ENCODE peak calls at places on chromosomes 5 and 9, in eight cellular contexts. One of them, this sample, is unnamed. For H3K36me3, the result is how much of the 10 kb centered on the place peaks cover.

GRCh38 chr5:128838631-128839030 is 126.7 kb upstream of the SLC27A6 start:
- DNase-seq in neural progenitor cell: no peak
- DNase-seq in CD8-positive, alpha-beta T cell: no peak
- DNase-seq in psoas muscle: no peak
- DNase-seq in gastrocnemius medialis: no peak
- DNase-seq in lung: no peak
- DNase-seq in ovary: no peak
- DNase-seq in body of pancreas: no peak
- DNase-seq in this sample: no peak

GRCh38 chr9:136759436-136760325 is 1.6 kb upstream of the LCN8 start:
- DNase-seq in neural progenitor cell: no peak
- DNase-seq in CD8-positive, alpha-beta T cell: no peak
- DNase-seq in psoas muscle: no peak
- DNase-seq in gastrocnemius medialis: no peak
- DNase-seq in lung: no peak
- DNase-seq in ovary: peak
- DNase-seq in body of pancreas: no peak
- DNase-seq in this sample: no peak

GRCh38 chr5:67246108-67246507 is 49.5 kb upstream of the CD180 start:
- DNase-seq in neural progenitor cell: peak
- DNase-seq in CD8-positive, alpha-beta T cell: no peak
- DNase-seq in psoas muscle: no peak
- DNase-seq in gastrocnemius medialis: no peak
- DNase-seq in lung: no peak
- DNase-seq in ovary: no peak
- DNase-seq in body of pancreas: peak
- DNase-seq in this sample: no peak

GRCh38 chr9:131120620-131121228 is 4.7 kb upstream of the NUP214 start:
- DNase-seq in neural progenitor cell: no peak
- DNase-seq in CD8-positive, alpha-beta T cell: no peak
- DNase-seq in psoas muscle: no peak
- DNase-seq in gastrocnemius medialis: no peak
- DNase-seq in lung: no peak
- DNase-seq in ovary: no peak
- DNase-seq in body of pancreas: no peak
- DNase-seq in this sample: no peak

GRCh38 chr9:88322906-88323566 is 65.2 kb upstream of the SPIN1 start:
- DNase-seq in neural progenitor cell: no peak
- DNase-seq in CD8-positive, alpha-beta T cell: peak
- DNase-seq in psoas muscle: no peak
- DNase-seq in gastrocnemius medialis: no peak
- DNase-seq in lung: no peak
- DNase-seq in ovary: no peak
- DNase-seq in body of pancreas: peak
- DNase-seq in this sample: no peak

GRCh38 chr9:129459550-129460322 is 161.2 kb downstream of the C9orf50 start:
- DNase-seq in neural progenitor cell: no peak
- DNase-seq in CD8-positive, alpha-beta T cell: no peak
- DNase-seq in psoas muscle: no peak
- DNase-seq in gastrocnemius medialis: no peak
- DNase-seq in lung: no peak
- DNase-seq in ovary: no peak
- DNase-seq in body of pancreas: no peak
- DNase-seq in this sample: no peak

GRCh38 chr5:148573374-148573773 is 81.0 kb downstream of the HTR4 start:
- DNase-seq in neural progenitor cell: no peak
- DNase-seq in CD8-positive, alpha-beta T cell: no peak
- DNase-seq in psoas muscle: no peak
- DNase-seq in gastrocnemius medialis: no peak
- DNase-seq in lung: no peak
- DNase-seq in ovary: no peak
- DNase-seq in body of pancreas: no peak
- DNase-seq in this sample: no peak

GRCh38 chr5:55344392-55344992 is 36.7 kb downstream of the MTREX start:
- DNase-seq in neural progenitor cell: peak
- DNase-seq in CD8-positive, alpha-beta T cell: peak
- DNase-seq in psoas muscle: peak
- DNase-seq in gastrocnemius medialis: no peak
- DNase-seq in lung: peak
- DNase-seq in ovary: peak
- DNase-seq in body of pancreas: peak
- DNase-seq in this sample: peak

GRCh38 chr9:121989010-121989409 is 104.1 kb downstream of the TTLL11 start:
- DNase-seq in neural progenitor cell: peak
- DNase-seq in CD8-positive, alpha-beta T cell: no peak
- DNase-seq in psoas muscle: no peak
- DNase-seq in gastrocnemius medialis: no peak
- DNase-seq in lung: no peak
- DNase-seq in ovary: no peak
- DNase-seq in body of pancreas: no peak
- DNase-seq in this sample: no peak

GRCh38 chr5:66963559-66963971 is 233.0 kb downstream of the CD180 start:
- DNase-seq in neural progenitor cell: no peak
- DNase-seq in CD8-positive, alpha-beta T cell: no peak
- DNase-seq in psoas muscle: no peak
- DNase-seq in gastrocnemius medialis: no peak
- DNase-seq in lung: no peak
- DNase-seq in ovary: no peak
- DNase-seq in body of pancreas: no peak
- DNase-seq in this sample: no peak

GRCh38 chr9:35748239-35748857 is 680 bp downstream of the GBA2 start:
- DNase-seq in neural progenitor cell: no peak
- DNase-seq in CD8-positive, alpha-beta T cell: no peak
- DNase-seq in psoas muscle: no peak
- DNase-seq in gastrocnemius medialis: no peak
- DNase-seq in lung: no peak
- DNase-seq in ovary: no peak
- DNase-seq in body of pancreas: no peak
- DNase-seq in this sample: no peak

GRCh38 chr9:114299286-114300152 is 23.4 kb upstream of the ORM1 start:
- DNase-seq in neural progenitor cell: no peak
- DNase-seq in CD8-positive, alpha-beta T cell: no peak
- DNase-seq in psoas muscle: no peak
- DNase-seq in gastrocnemius medialis: no peak
- DNase-seq in lung: no peak
- DNase-seq in ovary: peak
- DNase-seq in body of pancreas: peak
- DNase-seq in this sample: peak

GRCh38 chr5:137221914-137222313 is 277.2 kb downstream of the SPOCK1 start:
- DNase-seq in neural progenitor cell: no peak
- DNase-seq in CD8-positive, alpha-beta T cell: no peak
- DNase-seq in psoas muscle: no peak
- DNase-seq in gastrocnemius medialis: no peak
- DNase-seq in lung: no peak
- DNase-seq in ovary: no peak
- DNase-seq in body of pancreas: no peak
- DNase-seq in this sample: no peak

GRCh38 chr9:130482463-130482862 is 37.7 kb downstream of the ASS1 start:
- DNase-seq in neural progenitor cell: no peak
- DNase-seq in CD8-positive, alpha-beta T cell: no peak
- DNase-seq in psoas muscle: no peak
- DNase-seq in gastrocnemius medialis: no peak
- DNase-seq in lung: no peak
- DNase-seq in ovary: no peak
- DNase-seq in body of pancreas: no peak
- DNase-seq in this sample: no peak

GRCh38 chr9:99319048-99319447 is 97.0 kb downstream of the SEC61B start:
- DNase-seq in neural progenitor cell: no peak
- DNase-seq in CD8-positive, alpha-beta T cell: no peak
- DNase-seq in psoas muscle: no peak
- DNase-seq in gastrocnemius medialis: no peak
- DNase-seq in lung: no peak
- DNase-seq in ovary: no peak
- DNase-seq in body of pancreas: no peak
- DNase-seq in this sample: no peak

GRCh38 chr5:95471922-95472321 is 80.8 kb downstream of the FAM81B start:
- DNase-seq in neural progenitor cell: no peak
- DNase-seq in CD8-positive, alpha-beta T cell: no peak
- DNase-seq in psoas muscle: no peak
- DNase-seq in gastrocnemius medialis: no peak
- DNase-seq in lung: no peak
- DNase-seq in ovary: no peak
- DNase-seq in body of pancreas: no peak
- DNase-seq in this sample: no peak

GRCh38 chr5:88677943-88678779 is 204.8 kb downstream of the MEF2C start:
- DNase-seq in neural progenitor cell: peak
- DNase-seq in CD8-positive, alpha-beta T cell: no peak
- DNase-seq in psoas muscle: no peak
- DNase-seq in gastrocnemius medialis: no peak
- DNase-seq in lung: no peak
- DNase-seq in ovary: no peak
- DNase-seq in body of pancreas: no peak
- DNase-seq in this sample: no peak

GRCh38 chr5:79020861-79021561 is 35.9 kb upstream of the ARSB start:
- DNase-seq in neural progenitor cell: peak
- DNase-seq in CD8-positive, alpha-beta T cell: no peak
- DNase-seq in psoas muscle: peak
- DNase-seq in gastrocnemius medialis: peak
- DNase-seq in lung: peak
- DNase-seq in ovary: peak
- DNase-seq in body of pancreas: peak
- DNase-seq in this sample: peak

GRCh38 chr5:59593608-59594007 is 299.9 kb downstream of the PDE4D start:
- DNase-seq in neural progenitor cell: no peak
- DNase-seq in CD8-positive, alpha-beta T cell: no peak
- DNase-seq in psoas muscle: no peak
- DNase-seq in gastrocnemius medialis: no peak
- DNase-seq in lung: no peak
- DNase-seq in ovary: no peak
- DNase-seq in body of pancreas: no peak
- DNase-seq in this sample: no peak

GRCh38 chr5:177261510-177261909 is 42.0 kb downstream of the RAB24 start:
- DNase-seq in neural progenitor cell: no peak
- DNase-seq in CD8-positive, alpha-beta T cell: no peak
- DNase-seq in psoas muscle: no peak
- DNase-seq in gastrocnemius medialis: no peak
- DNase-seq in lung: no peak
- DNase-seq in ovary: no peak
- DNase-seq in body of pancreas: no peak
- DNase-seq in this sample: no peak

GRCh38 chr5:177269232-177269895 is 34.2 kb downstream of the RAB24 start:
- DNase-seq in neural progenitor cell: no peak
- DNase-seq in CD8-positive, alpha-beta T cell: no peak
- DNase-seq in psoas muscle: no peak
- DNase-seq in gastrocnemius medialis: no peak
- DNase-seq in lung: no peak
- DNase-seq in ovary: no peak
- DNase-seq in body of pancreas: peak
- DNase-seq in this sample: no peak

GRCh38 chr5:177264178-177264577 is 39.3 kb downstream of the RAB24 start:
- DNase-seq in neural progenitor cell: no peak
- DNase-seq in CD8-positive, alpha-beta T cell: no peak
- DNase-seq in psoas muscle: no peak
- DNase-seq in gastrocnemius medialis: no peak
- DNase-seq in lung: no peak
- DNase-seq in ovary: no peak
- DNase-seq in body of pancreas: no peak
- DNase-seq in this sample: no peak

GRCh38 chr5:177260961-177261360 is 42.6 kb downstream of the RAB24 start:
- DNase-seq in neural progenitor cell: no peak
- DNase-seq in CD8-positive, alpha-beta T cell: no peak
- DNase-seq in psoas muscle: no peak
- DNase-seq in gastrocnemius medialis: no peak
- DNase-seq in lung: no peak
- DNase-seq in ovary: no peak
- DNase-seq in body of pancreas: no peak
- DNase-seq in this sample: no peak

GRCh38 chr5:177265395-177265794 is 38.1 kb downstream of the RAB24 start:
- DNase-seq in neural progenitor cell: no peak
- DNase-seq in CD8-positive, alpha-beta T cell: no peak
- DNase-seq in psoas muscle: no peak
- DNase-seq in gastrocnemius medialis: no peak
- DNase-seq in lung: no peak
- DNase-seq in ovary: no peak
- DNase-seq in body of pancreas: no peak
- DNase-seq in this sample: no peak
- H3K27ac ChIP-seq in neural progenitor cell: no peak
- H3K27ac ChIP-seq in CD8-positive, alpha-beta T cell: no peak
- H3K27ac ChIP-seq in psoas muscle: no peak
- H3K27ac ChIP-seq in gastrocnemius medialis: no peak
- H3K27ac ChIP-seq in lung: no peak
- H3K27ac ChIP-seq in ovary: no peak
- H3K27ac ChIP-seq in body of pancreas: no peak
- H3K27ac ChIP-seq in this sample: no peak

GRCh38 chr5:150134198-150134588 is 21.5 kb downstream of the PDGFRB start:
- DNase-seq in neural progenitor cell: peak
- DNase-seq in CD8-positive, alpha-beta T cell: no peak
- DNase-seq in psoas muscle: peak
- DNase-seq in gastrocnemius medialis: no peak
- DNase-seq in lung: no peak
- DNase-seq in ovary: no peak
- DNase-seq in body of pancreas: no peak
- DNase-seq in this sample: no peak
- H3K36me3 ChIP-seq in neural progenitor cell: under half
- H3K36me3 ChIP-seq in CD8-positive, alpha-beta T cell: under half
- H3K36me3 ChIP-seq in psoas muscle: under half
- H3K36me3 ChIP-seq in gastrocnemius medialis: under half
- H3K36me3 ChIP-seq in lung: under half
- H3K36me3 ChIP-seq in ovary: under half
- H3K36me3 ChIP-seq in body of pancreas: under half
- H3K36me3 ChIP-seq in this sample: under half

DNA sequence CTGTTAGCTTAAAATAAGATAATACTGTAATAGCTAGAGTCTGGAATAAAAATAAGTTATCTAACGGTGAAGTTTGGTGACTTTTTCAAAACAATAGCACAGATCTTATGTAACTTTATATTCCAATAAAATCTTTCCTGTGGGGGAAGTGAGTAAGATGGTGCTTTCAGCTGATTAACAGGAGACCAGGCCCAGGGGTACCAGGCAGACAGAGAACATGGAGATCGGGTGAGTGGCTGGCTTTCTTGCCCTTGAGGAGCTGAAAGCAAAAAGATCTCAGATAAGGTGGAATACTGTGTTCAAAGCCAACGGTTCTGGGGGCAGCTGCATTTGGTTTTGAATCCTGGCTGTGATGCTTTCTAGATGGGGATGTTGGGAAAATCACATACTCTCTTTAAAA is 61.3 kb downstream of the MAT2B start:
- DNase-seq in neural progenitor cell: no peak
- DNase-seq in CD8-positive, alpha-beta T cell: no peak
- DNase-seq in psoas muscle: no peak
- DNase-seq in gastrocnemius medialis: no peak
- DNase-seq in lung: no peak
- DNase-seq in ovary: no peak
- DNase-seq in body of pancreas: no peak
- DNase-seq in this sample: no peak
- H3K27ac ChIP-seq in neural progenitor cell: no peak
- H3K27ac ChIP-seq in CD8-positive, alpha-beta T cell: no peak
- H3K27ac ChIP-seq in psoas muscle: no peak
- H3K27ac ChIP-seq in gastrocnemius medialis: no peak
- H3K27ac ChIP-seq in lung: no peak
- H3K27ac ChIP-seq in ovary: no peak
- H3K27ac ChIP-seq in body of pancreas: no peak
- H3K27ac ChIP-seq in this sample: no peak

DNA sequence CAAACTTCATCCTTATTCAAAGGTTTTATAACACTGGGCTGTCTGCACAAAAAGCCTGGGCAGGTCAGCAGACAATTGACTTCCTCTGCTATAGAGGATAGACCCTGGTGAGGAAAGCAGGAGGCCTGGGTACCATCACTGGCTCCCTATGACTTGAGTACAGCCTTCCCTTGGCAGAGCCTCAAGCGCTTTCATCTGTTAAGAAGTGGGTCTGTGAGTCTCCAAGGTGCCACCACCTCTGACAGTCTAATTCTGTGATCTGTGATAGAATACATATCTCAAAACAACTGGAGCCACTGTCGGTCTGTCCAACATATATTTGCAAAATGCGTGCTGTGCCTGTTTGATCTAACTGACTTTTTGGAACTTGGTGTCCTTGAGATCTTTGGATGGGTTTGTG is 52.2 kb downstream of the C9orf152 start:
- DNase-seq in neural progenitor cell: no peak
- DNase-seq in CD8-positive, alpha-beta T cell: no peak
- DNase-seq in psoas muscle: no peak
- DNase-seq in gastrocnemius medialis: no peak
- DNase-seq in lung: no peak
- DNase-seq in ovary: no peak
- DNase-seq in body of pancreas: no peak
- DNase-seq in this sample: no peak
- H3K36me3 ChIP-seq in neural progenitor cell: under half
- H3K36me3 ChIP-seq in CD8-positive, alpha-beta T cell: under half
- H3K36me3 ChIP-seq in psoas muscle: under half
- H3K36me3 ChIP-seq in gastrocnemius medialis: under half
- H3K36me3 ChIP-seq in lung: under half
- H3K36me3 ChIP-seq in ovary: under half
- H3K36me3 ChIP-seq in body of pancreas: under half
- H3K36me3 ChIP-seq in this sample: under half